ENCODE peak calls at places on chromosomes 1 and 21, in seven cellular contexts. One of them, this sample, is unnamed.

GRCh38 chr1:44034423-44034822 is 3.2 kb upstream of the SLC6A9 start:
- DNase-seq in A673: no peak
- DNase-seq in neural progenitor cell: no peak
- DNase-seq in CD8-positive, alpha-beta T cell: no peak
- DNase-seq in keratinocyte: no peak
- DNase-seq in OCI-LY7: no peak
- DNase-seq in MM.1S: no peak
- DNase-seq in this sample: no peak

GRCh38 chr1:175364424-175365076 is 172.0 kb upstream of the KIAA0040 start:
- DNase-seq in A673: no peak
- DNase-seq in neural progenitor cell: no peak
- DNase-seq in CD8-positive, alpha-beta T cell: no peak
- DNase-seq in keratinocyte: no peak
- DNase-seq in OCI-LY7: no peak
- DNase-seq in MM.1S: peak
- DNase-seq in this sample: peak

GRCh38 chr1:78520843-78521242 is 30.1 kb downstream of the PTGFR start:
- DNase-seq in A673: no peak
- DNase-seq in neural progenitor cell: no peak
- DNase-seq in CD8-positive, alpha-beta T cell: no peak
- DNase-seq in keratinocyte: no peak
- DNase-seq in OCI-LY7: no peak
- DNase-seq in MM.1S: no peak
- DNase-seq in this sample: no peak

GRCh38 chr1:44733365-44733764 is 2.4 kb upstream of the RNU5D-1 start:
- DNase-seq in A673: no peak
- DNase-seq in neural progenitor cell: no peak
- DNase-seq in CD8-positive, alpha-beta T cell: no peak
- DNase-seq in keratinocyte: no peak
- DNase-seq in OCI-LY7: no peak
- DNase-seq in MM.1S: no peak
- DNase-seq in this sample: no peak

GRCh38 chr1:220594356-220594755 is 66.4 kb downstream of the MARK1 start:
- DNase-seq in A673: no peak
- DNase-seq in neural progenitor cell: no peak
- DNase-seq in CD8-positive, alpha-beta T cell: no peak
- DNase-seq in keratinocyte: no peak
- DNase-seq in OCI-LY7: no peak
- DNase-seq in MM.1S: no peak
- DNase-seq in this sample: no peak

GRCh38 chr1:153771841-153772593 is 3.2 kb upstream of the SLC27A3 start:
- DNase-seq in A673: peak
- DNase-seq in neural progenitor cell: peak
- DNase-seq in CD8-positive, alpha-beta T cell: no peak
- DNase-seq in keratinocyte: no peak
- DNase-seq in OCI-LY7: peak
- DNase-seq in MM.1S: no peak
- DNase-seq in this sample: no peak

GRCh38 chr1:201489656-201490261 is 17.2 kb downstream of the CSRP1 start:
- DNase-seq in A673: no peak
- DNase-seq in neural progenitor cell: no peak
- DNase-seq in CD8-positive, alpha-beta T cell: no peak
- DNase-seq in keratinocyte: no peak
- DNase-seq in OCI-LY7: no peak
- DNase-seq in MM.1S: no peak
- DNase-seq in this sample: no peak

GRCh38 chr1:35560256-35561225 is 2.9 kb downstream of the NCDN start:
- DNase-seq in A673: no peak
- DNase-seq in neural progenitor cell: no peak
- DNase-seq in CD8-positive, alpha-beta T cell: no peak
- DNase-seq in keratinocyte: no peak
- DNase-seq in OCI-LY7: no peak
- DNase-seq in MM.1S: no peak
- DNase-seq in this sample: no peak

GRCh38 chr21:45590246-45590725 is 48.0 kb upstream of the SLC19A1 start:
- DNase-seq in A673: no peak
- DNase-seq in neural progenitor cell: peak
- DNase-seq in CD8-positive, alpha-beta T cell: peak
- DNase-seq in keratinocyte: no peak
- DNase-seq in OCI-LY7: peak
- DNase-seq in MM.1S: peak
- DNase-seq in this sample: peak

GRCh38 chr1:27348861-27349783 is 7.3 kb downstream of the SYTL1 start:
- DNase-seq in A673: peak
- DNase-seq in neural progenitor cell: peak
- DNase-seq in CD8-positive, alpha-beta T cell: no peak
- DNase-seq in keratinocyte: peak
- DNase-seq in OCI-LY7: no peak
- DNase-seq in MM.1S: peak
- DNase-seq in this sample: peak

GRCh38 chr21:31520506-31521163 is 138.9 kb upstream of the SOD1 start:
- DNase-seq in A673: no peak
- DNase-seq in neural progenitor cell: no peak
- DNase-seq in CD8-positive, alpha-beta T cell: no peak
- DNase-seq in keratinocyte: no peak
- DNase-seq in OCI-LY7: no peak
- DNase-seq in MM.1S: no peak
- DNase-seq in this sample: no peak

GRCh38 chr1:57506941-57507340 is 83.1 kb upstream of the DAB1 start:
- DNase-seq in A673: no peak
- DNase-seq in neural progenitor cell: no peak
- DNase-seq in CD8-positive, alpha-beta T cell: no peak
- DNase-seq in keratinocyte: no peak
- DNase-seq in OCI-LY7: no peak
- DNase-seq in MM.1S: no peak
- DNase-seq in this sample: no peak

GRCh38 chr1:182615468-182616129 is 11.4 kb upstream of the RGS16 start:
- DNase-seq in A673: peak
- DNase-seq in neural progenitor cell: peak
- DNase-seq in CD8-positive, alpha-beta T cell: no peak
- DNase-seq in keratinocyte: no peak
- DNase-seq in OCI-LY7: peak
- DNase-seq in MM.1S: no peak
- DNase-seq in this sample: no peak

GRCh38 chr1:241081473-241081872 is 275.5 kb downstream of the RGS7 start:
- DNase-seq in A673: no peak
- DNase-seq in neural progenitor cell: no peak
- DNase-seq in CD8-positive, alpha-beta T cell: no peak
- DNase-seq in keratinocyte: no peak
- DNase-seq in OCI-LY7: no peak
- DNase-seq in MM.1S: no peak
- DNase-seq in this sample: no peak

GRCh38 chr1:161072751-161073449 is 3.2 kb upstream of the ARHGAP30 start:
- DNase-seq in A673: no peak
- DNase-seq in neural progenitor cell: no peak
- DNase-seq in CD8-positive, alpha-beta T cell: no peak
- DNase-seq in keratinocyte: no peak
- DNase-seq in OCI-LY7: no peak
- DNase-seq in MM.1S: no peak
- DNase-seq in this sample: no peak

GRCh38 chr1:153790996-153791855 is 16.0 kb downstream of the SLC27A3 start:
- DNase-seq in A673: no peak
- DNase-seq in neural progenitor cell: no peak
- DNase-seq in CD8-positive, alpha-beta T cell: no peak
- DNase-seq in keratinocyte: no peak
- DNase-seq in OCI-LY7: peak
- DNase-seq in MM.1S: peak
- DNase-seq in this sample: peak

GRCh38 chr21:38990424-38990794 is 184.7 kb downstream of the ETS2 start:
- DNase-seq in A673: no peak
- DNase-seq in neural progenitor cell: peak
- DNase-seq in CD8-positive, alpha-beta T cell: no peak
- DNase-seq in keratinocyte: no peak
- DNase-seq in OCI-LY7: no peak
- DNase-seq in MM.1S: no peak
- DNase-seq in this sample: no peak

GRCh38 chr21:28337319-28337718 is 655.4 kb downstream of the LTN1 start:
- DNase-seq in A673: peak
- DNase-seq in neural progenitor cell: peak
- DNase-seq in CD8-positive, alpha-beta T cell: no peak
- DNase-seq in keratinocyte: no peak
- DNase-seq in OCI-LY7: peak
- DNase-seq in MM.1S: peak
- DNase-seq in this sample: no peak

GRCh38 chr1:75953461-75953860 is 21.3 kb upstream of the ASB17 start:
- DNase-seq in A673: no peak
- DNase-seq in neural progenitor cell: peak
- DNase-seq in CD8-positive, alpha-beta T cell: no peak
- DNase-seq in keratinocyte: no peak
- DNase-seq in OCI-LY7: no peak
- DNase-seq in MM.1S: no peak
- DNase-seq in this sample: no peak

GRCh38 chr1:198359024-198359653 is 181.3 kb downstream of the ATP6V1G3 start:
- DNase-seq in A673: peak
- DNase-seq in neural progenitor cell: no peak
- DNase-seq in CD8-positive, alpha-beta T cell: no peak
- DNase-seq in keratinocyte: no peak
- DNase-seq in OCI-LY7: peak
- DNase-seq in MM.1S: peak
- DNase-seq in this sample: no peak

DNA sequence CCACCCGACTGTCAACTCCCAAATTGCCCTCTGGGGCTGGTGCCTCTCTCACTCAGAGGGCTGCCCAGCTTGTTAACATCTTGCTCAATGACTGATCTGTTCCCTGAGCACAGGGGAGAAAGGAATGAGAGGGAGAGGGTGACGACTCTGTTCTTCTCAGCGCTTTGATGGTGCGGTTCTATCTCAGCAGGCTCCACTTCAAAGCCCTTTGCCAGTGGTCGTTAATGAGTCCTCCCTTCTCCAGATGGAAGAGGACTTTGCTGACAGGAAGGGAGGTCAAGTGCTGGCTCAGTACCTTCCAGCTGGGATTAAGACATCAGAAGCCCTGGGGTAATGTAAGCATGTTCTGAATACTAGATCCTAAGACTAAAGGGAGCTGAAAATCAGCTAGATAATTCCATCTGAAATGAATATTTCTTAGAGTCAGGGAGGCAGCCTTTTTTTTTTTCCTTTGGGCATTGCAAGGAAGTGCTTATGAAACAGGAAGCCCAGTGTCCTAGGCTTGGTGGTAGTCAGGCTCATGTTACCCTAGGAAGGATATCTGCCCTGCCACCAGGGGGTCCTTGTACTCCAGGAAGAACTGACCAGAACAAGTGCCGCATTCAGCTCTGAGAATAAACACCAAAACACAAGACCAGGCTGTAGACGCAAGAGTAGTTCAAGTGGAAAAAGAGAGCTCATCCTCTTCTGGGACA is 4.7 kb downstream of the FMOD start:
- DNase-seq in A673: peak
- DNase-seq in neural progenitor cell: no peak
- DNase-seq in CD8-positive, alpha-beta T cell: no peak
- DNase-seq in keratinocyte: no peak
- DNase-seq in OCI-LY7: peak
- DNase-seq in MM.1S: no peak
- DNase-seq in this sample: no peak
- TF ChIP-seq CTCF in A673: no peak
- TF ChIP-seq CTCF in neural progenitor cell: no peak
- TF ChIP-seq CTCF in CD8-positive, alpha-beta T cell: no peak
- TF ChIP-seq CTCF in keratinocyte: no peak
- TF ChIP-seq CTCF in OCI-LY7: peak
- TF ChIP-seq CTCF in MM.1S: peak
- TF ChIP-seq CTCF in this sample: no peak

DNA sequence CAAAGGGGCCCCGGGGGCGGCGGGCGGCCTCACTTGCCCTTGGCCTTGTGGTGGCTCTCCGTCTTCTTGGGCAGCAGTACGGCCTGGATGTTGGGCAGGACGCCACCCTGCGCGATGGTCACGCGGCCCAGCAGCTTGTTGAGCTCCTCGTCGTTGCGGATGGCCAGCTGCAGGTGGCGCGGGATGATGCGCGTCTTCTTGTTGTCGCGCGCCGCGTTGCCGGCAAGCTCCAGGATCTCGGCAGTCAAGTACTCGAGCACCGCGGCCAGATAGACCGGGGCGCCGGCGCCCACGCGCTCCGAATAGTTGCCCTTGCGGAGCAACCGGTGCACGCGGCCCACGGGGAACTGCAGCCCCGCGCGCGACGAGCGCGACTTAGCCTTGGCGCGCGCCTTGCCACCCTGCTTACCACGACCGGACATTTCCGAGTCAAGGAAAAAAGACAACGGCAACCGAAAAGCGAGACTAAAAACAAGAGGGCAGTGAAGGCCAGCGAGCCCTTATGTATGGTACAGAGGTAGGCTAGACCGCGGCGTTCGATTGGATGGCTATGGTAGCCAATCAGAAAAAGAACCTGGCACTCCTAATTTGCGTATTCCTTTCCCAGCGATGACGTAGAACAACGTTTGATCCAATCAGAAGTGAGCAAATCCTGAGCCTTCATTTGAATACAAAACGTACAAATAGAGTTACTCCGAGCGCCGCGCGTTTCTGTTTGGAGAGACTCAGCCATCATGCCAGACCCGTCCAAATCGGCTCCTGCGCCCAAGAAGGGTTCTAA is 29.6 kb upstream of the RNF187 start:
- DNase-seq in A673: peak
- DNase-seq in neural progenitor cell: peak
- DNase-seq in CD8-positive, alpha-beta T cell: peak
- DNase-seq in keratinocyte: peak
- DNase-seq in OCI-LY7: peak
- DNase-seq in MM.1S: peak
- DNase-seq in this sample: peak
- TF ChIP-seq CTCF in A673: peak
- TF ChIP-seq CTCF in neural progenitor cell: peak
- TF ChIP-seq CTCF in CD8-positive, alpha-beta T cell: peak
- TF ChIP-seq CTCF in keratinocyte: peak
- TF ChIP-seq CTCF in OCI-LY7: peak
- TF ChIP-seq CTCF in MM.1S: no peak
- TF ChIP-seq CTCF in this sample: peak

DNA sequence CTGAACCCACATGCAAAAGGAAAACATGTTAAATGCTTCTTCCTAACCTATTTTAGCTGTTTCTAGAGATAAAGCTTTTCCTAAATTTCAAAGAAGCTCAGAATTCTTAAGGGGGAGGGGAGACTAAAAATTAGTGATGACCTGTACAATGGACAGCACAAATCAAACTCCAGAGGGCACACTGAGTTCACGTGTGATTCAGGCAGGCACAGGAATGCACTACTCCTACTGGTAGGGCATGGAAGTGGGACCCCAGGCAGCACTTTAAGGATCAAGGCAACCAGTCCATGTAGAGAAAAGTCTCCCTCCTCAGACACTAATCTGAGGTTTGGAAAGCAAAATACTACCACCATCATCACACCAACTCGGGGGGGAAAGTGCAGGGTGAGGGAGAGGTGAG is 31.3 kb upstream of the CLCA4 start:
- DNase-seq in A673: peak
- DNase-seq in neural progenitor cell: peak
- DNase-seq in CD8-positive, alpha-beta T cell: no peak
- DNase-seq in keratinocyte: no peak
- DNase-seq in OCI-LY7: peak
- DNase-seq in MM.1S: peak
- DNase-seq in this sample: no peak
- TF ChIP-seq CTCF in A673: peak
- TF ChIP-seq CTCF in neural progenitor cell: peak
- TF ChIP-seq CTCF in CD8-positive, alpha-beta T cell: no peak
- TF ChIP-seq CTCF in keratinocyte: peak
- TF ChIP-seq CTCF in OCI-LY7: peak
- TF ChIP-seq CTCF in MM.1S: peak
- TF ChIP-seq CTCF in this sample: no peak

GRCh38 chr1:235617808-235618207 is 31.8 kb downstream of the GNG4 start:
- DNase-seq in A673: no peak
- DNase-seq in neural progenitor cell: no peak
- DNase-seq in CD8-positive, alpha-beta T cell: no peak
- DNase-seq in keratinocyte: no peak
- DNase-seq in OCI-LY7: no peak
- DNase-seq in MM.1S: no peak
- DNase-seq in this sample: no peak
- TF ChIP-seq CTCF in A673: peak
- TF ChIP-seq CTCF in neural progenitor cell: no peak
- TF ChIP-seq CTCF in CD8-positive, alpha-beta T cell: no peak
- TF ChIP-seq CTCF in keratinocyte: peak
- TF ChIP-seq CTCF in OCI-LY7: no peak
- TF ChIP-seq CTCF in MM.1S: no peak
- TF ChIP-seq CTCF in this sample: no peak